ENCODE peak calls at places on chromosomes 12 and 14, in ten cellular contexts. Y is AG09309, T is SK-N-SH, Q is astrocyte of the spinal cord, S is K562, H is prostate gland, N is HCT116, R is tibial artery, G is A549, J is keratinocyte. I is an unnamed sample.

GRCh38 chr14:75147423-75148071 is 20.7 kb upstream of the NEK9 start:
- DNase-seq in Y (peak; percentile 61), T (no peak), Q (peak; percentile 89), S (no peak), H (peak; percentile 67), N (no peak), R (peak; percentile 90), G (peak; percentile 31), J (no peak), I (no peak)

GRCh38 chr12:100868487-100868886 is 73.9 kb downstream of the ANO4 start:
- DNase-seq in Y (peak; percentile 21), T (no peak), Q (peak; percentile 60), S (no peak), H (no peak), N (no peak), R (no peak), G (no peak), J (no peak), I (no peak)

GRCh38 chr12:123995023-123995422 is 22.0 kb downstream of the ZNF664 start:
- DNase-seq in Y (peak; percentile 32), T (no peak), Q (peak; percentile 73), S (no peak), H (no peak), N (no peak), R (no peak), G (no peak), J (peak; percentile 52), I (no peak)

GRCh38 chr12:101552277-101552676 is 42.5 kb upstream of the MYBPC1 start:
- DNase-seq in Y (no peak), T (no peak), Q (no peak), S (no peak), H (no peak), N (no peak), R (no peak), G (peak; percentile 16), J (no peak), I (no peak)

GRCh38 chr14:70642313-70643235 is 858 bp downstream of the TTC9 start:
- DNase-seq in Y (no peak), T (peak; percentile 77), Q (no peak), S (no peak), H (no peak), N (no peak), R (no peak), G (no peak), J (no peak), I (no peak)

GRCh38 chr12:67456281-67456918 is 187.2 kb downstream of the CAND1 start:
- DNase-seq in Y (peak; percentile 80), T (peak; percentile 18), Q (peak; percentile 85), S (no peak), H (no peak), N (no peak), R (no peak), G (no peak), J (peak; percentile 30), I (no peak)

GRCh38 chr12:79638490-79638889 is 52.3 kb downstream of the PAWR start:
- DNase-seq in Y (no peak), T (no peak), Q (no peak), S (no peak), H (no peak), N (no peak), R (no peak), G (no peak), J (no peak), I (no peak)

GRCh38 chr14:104883681-104884361 is 18.8 kb downstream of the CEP170B start:
- DNase-seq in Y (no peak), T (no peak), Q (no peak), S (no peak), H (no peak), N (no peak), R (no peak), G (no peak), J (no peak), I (no peak)

DNA sequence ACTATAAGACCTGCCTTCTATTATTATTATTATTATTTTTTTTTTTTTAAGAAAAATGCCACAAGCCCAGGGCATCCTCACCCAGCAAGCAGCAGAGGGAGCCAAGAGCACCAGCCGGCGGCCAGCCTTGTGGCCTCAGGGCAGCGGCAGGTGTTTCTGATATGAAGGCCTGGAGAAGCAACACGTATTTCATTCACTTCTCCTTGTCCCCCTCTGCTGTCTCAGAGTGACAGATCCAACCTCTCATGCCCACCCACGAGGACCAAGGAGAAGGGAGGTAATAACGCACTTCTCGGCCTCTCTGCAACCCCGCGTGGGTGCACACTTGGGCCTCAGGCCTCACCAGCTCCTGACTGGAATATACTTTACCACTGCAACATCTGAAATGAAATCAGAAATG is 25.4 kb downstream of the CDC42BPB start:
- DNase-seq in Y (no peak), T (peak; percentile 64), Q (no peak), S (no peak), H (no peak), N (no peak), R (no peak), G (peak; percentile 54), J (no peak), I (no peak)
- TF ChIP-seq CTCF in Y (peak; percentile 6), T (peak; percentile 23), Q (no peak), S (no peak), H (no peak), N (peak; percentile 17), R (no peak), G (peak; percentile 39), J (peak; percentile 25), I (no peak)

GRCh38 chr12:132386926-132387497 is 57.6 kb upstream of the GALNT9 start:
- DNase-seq in Y (no peak), T (no peak), Q (no peak), S (no peak), H (no peak), N (no peak), R (no peak), G (no peak), J (no peak), I (no peak)

GRCh38 chr12:132384916-132385315 is 55.5 kb upstream of the GALNT9 start:
- DNase-seq in Y (no peak), T (no peak), Q (no peak), S (no peak), H (no peak), N (no peak), R (no peak), G (no peak), J (no peak), I (no peak)

GRCh38 chr12:132385375-132385774 is 56.0 kb upstream of the GALNT9 start:
- DNase-seq in Y (no peak), T (no peak), Q (no peak), S (no peak), H (no peak), N (no peak), R (no peak), G (no peak), J (no peak), I (no peak)

GRCh38 chr12:132388379-132389015 is 59.1 kb upstream of the GALNT9 start:
- DNase-seq in Y (no peak), T (no peak), Q (no peak), S (no peak), H (no peak), N (no peak), R (no peak), G (no peak), J (no peak), I (no peak)

DNA sequence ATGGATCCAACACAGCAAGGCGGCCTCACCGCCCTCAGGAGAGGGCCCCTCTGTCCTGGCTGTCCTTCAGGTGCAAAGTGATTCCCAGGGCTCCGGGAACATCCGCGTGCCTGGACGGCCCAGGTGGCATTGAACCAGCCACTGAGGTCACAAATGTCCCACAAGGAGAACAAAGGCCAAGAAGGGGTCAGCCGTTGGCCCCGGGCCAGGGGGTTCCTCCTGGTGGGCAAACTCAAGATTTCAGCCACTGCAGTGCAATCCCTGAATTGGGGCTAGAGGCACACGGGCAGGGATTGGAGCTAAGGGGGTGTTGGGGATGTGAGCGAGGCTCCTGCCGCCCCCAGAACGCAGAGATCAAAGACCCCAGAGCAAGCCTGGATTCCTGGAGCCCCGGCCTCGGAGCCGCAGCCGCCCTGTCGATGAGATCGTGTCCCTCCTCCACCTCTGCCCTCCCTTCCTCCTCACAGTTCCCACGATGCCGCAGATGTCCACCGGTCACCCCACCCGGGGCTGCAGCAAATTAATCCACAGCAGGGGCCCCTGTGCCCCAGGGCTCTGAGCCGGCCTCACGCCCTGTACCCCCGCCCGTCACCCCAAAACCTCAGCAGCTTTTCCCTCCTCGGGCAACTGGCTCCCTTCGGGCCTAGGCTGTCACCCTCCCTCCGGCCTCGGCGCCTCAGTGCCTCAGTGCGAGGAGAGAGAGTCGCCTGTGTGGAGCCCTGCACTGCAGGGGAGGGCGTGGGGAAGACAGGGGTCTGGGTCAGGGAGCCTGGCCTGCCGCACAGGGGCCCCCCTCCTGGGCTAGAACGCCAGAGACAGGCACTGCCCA is 56.7 kb upstream of the GALNT9 start:
- DNase-seq in Y (no peak), T (no peak), Q (no peak), S (no peak), H (no peak), N (no peak), R (no peak), G (no peak), J (no peak), I (no peak)
- TF ChIP-seq CTCF in Y (no peak), T (no peak), Q (no peak), S (no peak), H (no peak), N (no peak), R (no peak), G (no peak), J (no peak), I (no peak)

GRCh38 chr12:62123721-62124203 is 136.4 kb upstream of the USP15 start:
- DNase-seq in Y (peak; percentile 11), T (peak; percentile 11), Q (peak; percentile 48), S (peak; percentile 33), H (no peak), N (peak; percentile 49), R (peak; percentile 28), G (peak; percentile 72), J (no peak), I (no peak)
- TF ChIP-seq CTCF in Y (peak; percentile 78), T (peak; percentile 79), Q (peak; percentile 87), S (peak; percentile 73), H (peak; percentile 46), N (peak; percentile 83), R (peak; percentile 80), G (peak; percentile 63), J (peak; percentile 71), I (peak; percentile 76)

GRCh38 chr14:68461086-68461485 is 331.8 kb downstream of the ZFP36L1 start:
- DNase-seq in Y (no peak), T (no peak), Q (no peak), S (no peak), H (no peak), N (no peak), R (no peak), G (no peak), J (no peak), I (no peak)

GRCh38 chr14:68463705-68464104 is 329.2 kb downstream of the ZFP36L1 start:
- DNase-seq in Y (no peak), T (no peak), Q (no peak), S (no peak), H (no peak), N (no peak), R (no peak), G (peak; percentile 67), J (no peak), I (no peak)

GRCh38 chr14:68463299-68463698 is 329.6 kb downstream of the ZFP36L1 start:
- DNase-seq in Y (no peak), T (no peak), Q (no peak), S (no peak), H (no peak), N (no peak), R (no peak), G (no peak), J (no peak), I (no peak)

GRCh38 chr14:68464716-68465115 is 328.2 kb downstream of the ZFP36L1 start:
- DNase-seq in Y (no peak), T (no peak), Q (peak; percentile 69), S (no peak), H (no peak), N (peak; percentile 94), R (no peak), G (peak; percentile 94), J (peak; percentile 89), I (no peak)

GRCh38 chr14:68462683-68463082 is 330.2 kb downstream of the ZFP36L1 start:
- DNase-seq in Y (no peak), T (no peak), Q (no peak), S (no peak), H (no peak), N (no peak), R (no peak), G (peak; percentile 56), J (peak; percentile 44), I (no peak)
- TF ChIP-seq CTCF in Y (peak; percentile 17), T (peak; percentile 43), Q (no peak), S (no peak), H (no peak), N (peak; percentile 26), R (no peak), G (no peak), J (peak; percentile 15), I (no peak)

I was measured in D721Med.